ENCODE peak calls at places on chromosome 15, in six cellular contexts. Y, N, O, J, R and E are unnamed samples.

GRCh38 chr15:31245135-31245689 is 81.4 kb upstream of the KLF13 start:
- DNase-seq in N (no peak), Y (no peak), R (no peak), J (no peak), O (no peak), E (no peak)

GRCh38 chr15:76190767-76191538 is 120.3 kb downstream of the ETFA start:
- DNase-seq in J (peak), R (peak), Y (peak), N (peak), O (peak), E (peak)

GRCh38 chr15:67042490-67043181 is 22.8 kb upstream of the SMAD3 start:
- DNase-seq in R (no peak), N (no peak), J (no peak), O (no peak), Y (no peak), E (no peak)

GRCh38 chr15:25181290-25182097 is 226.7 kb downstream of the SNRPN start:
- DNase-seq in Y (no peak), O (no peak), N (peak), J (peak), R (peak), E (no peak)

GRCh38 chr15:42508263-42508690 is 12.8 kb downstream of the SNAP23 start:
- DNase-seq in J (no peak), R (no peak), N (no peak), Y (no peak), O (no peak), E (no peak)

GRCh38 chr15:40743921-40744809 is 10.9 kb downstream of the RMDN3 start:
- DNase-seq in O (peak), Y (no peak), N (no peak), R (no peak), J (peak), E (peak)

GRCh38 chr15:98981851-98982722 is 25.5 kb downstream of the PGPEP1L start:
- DNase-seq in N (no peak), Y (no peak), R (no peak), J (no peak), O (no peak), E (peak)

GRCh38 chr15:69132935-69133861 is 27.2 kb upstream of the GLCE start:
- DNase-seq in O (no peak), N (no peak), R (no peak), Y (no peak), J (no peak), E (no peak)

GRCh38 chr15:77021803-77022381 is 27.0 kb downstream of the PSTPIP1 start:
- DNase-seq in O (peak), N (no peak), J (peak), Y (no peak), R (no peak), E (peak)

GRCh38 chr15:72397780-72398179 is 325 bp upstream of the TMEM202 start:
- DNase-seq in Y (no peak), R (no peak), O (no peak), J (no peak), N (no peak), E (no peak)

GRCh38 chr15:101723161-101723873 is 956 bp downstream of the TARS3 start:
- DNase-seq in J (peak), R (peak), N (no peak), Y (peak), O (peak), E (peak)

GRCh38 chr15:88845616-88846015 is 42.4 kb downstream of the ACAN start:
- DNase-seq in O (no peak), N (no peak), Y (no peak), R (no peak), J (no peak), E (no peak)

GRCh38 chr15:58357529-58358476 is 74.0 kb upstream of the LIPC start:
- DNase-seq in O (peak), N (no peak), Y (no peak), J (no peak), R (no peak), E (no peak)

GRCh38 chr15:91861223-91861622 is 7.7 kb downstream of the SLCO3A1 start:
- DNase-seq in Y (no peak), R (no peak), N (no peak), O (no peak), J (no peak), E (no peak)

GRCh38 chr15:76159282-76159681 is 99.5 kb downstream of the TMEM266 start:
- DNase-seq in N (no peak), R (no peak), J (no peak), Y (no peak), O (no peak), E (no peak)

GRCh38 chr15:55894406-55894965 is 98.9 kb downstream of the NEDD4 start:
- DNase-seq in N (no peak), O (no peak), J (no peak), Y (no peak), R (no peak), E (no peak)

GRCh38 chr15:92907880-92908279 is 7.8 kb downstream of the CHD2 start:
- DNase-seq in O (peak), N (no peak), J (no peak), R (peak), Y (no peak), E (peak)

GRCh38 chr15:71337197-71337845 is 222.1 kb downstream of the THSD4 start:
- DNase-seq in Y (no peak), R (no peak), N (no peak), O (no peak), J (no peak), E (no peak)

GRCh38 chr15:42725331-42725903 is 11.5 kb downstream of the CDAN1 start:
- DNase-seq in R (no peak), J (no peak), Y (no peak), N (peak), O (no peak), E (no peak)

GRCh38 chr15:94230436-94230885 is 900 bp upstream of the MCTP2 start:
- DNase-seq in O (no peak), J (no peak), R (no peak), N (no peak), Y (no peak), E (peak)

GRCh38 chr15:89704411-89704810 is 13.8 kb downstream of the WDR93 start:
- DNase-seq in R (no peak), Y (no peak), O (no peak), N (no peak), J (no peak), E (no peak)

GRCh38 chr15:88393719-88394519 is 73.3 kb downstream of the MRPL46 start:
- DNase-seq in R (no peak), J (no peak), O (no peak), N (no peak), Y (no peak), E (no peak)

GRCh38 chr15:78322243-78322642 is 17.9 kb upstream of the CRABP1 start:
- DNase-seq in N (no peak), J (no peak), Y (no peak), O (no peak), R (peak), E (no peak)

GRCh38 chr15:30924353-30924752 is 20.6 kb downstream of the FAN1 start:
- DNase-seq in Y (no peak), J (no peak), N (no peak), R (peak), O (no peak), E (peak)

GRCh38 chr15:58171476-58172061 is 33.4 kb downstream of the AQP9 start:
- DNase-seq in R (no peak), J (no peak), Y (no peak), N (no peak), O (no peak), E (no peak)

GRCh38 chr15:81091889-81092558 is 42.0 kb upstream of the CFAP161 start:
- DNase-seq in N (no peak), O (no peak), Y (no peak), J (no peak), R (no peak), E (peak)

GRCh38 chr15:22866066-22866465 is 27.6 kb downstream of the NIPA2 start:
- DNase-seq in R (peak), Y (no peak), O (no peak), N (no peak), J (no peak), E (no peak)

GRCh38 chr15:58980351-58980939 is 7.0 kb upstream of the RNF111 start:
- DNase-seq in N (no peak), J (no peak), Y (peak), O (no peak), R (no peak), E (peak)

GRCh38 chr15:38593523-38593922 is 28.9 kb upstream of the RASGRP1 start:
- DNase-seq in N (no peak), R (no peak), Y (no peak), O (no peak), J (no peak), E (peak)

GRCh38 chr15:39461536-39462140 is 119.2 kb upstream of the THBS1 start:
- DNase-seq in R (no peak), Y (no peak), O (no peak), J (no peak), N (no peak), E (no peak)

GRCh38 chr15:79562538-79563298 is 130.6 kb downstream of the MINAR1 start:
- DNase-seq in N (no peak), R (no peak), J (no peak), O (no peak), Y (no peak), E (peak)

GRCh38 chr15:72488558-72488957 is 14.4 kb downstream of the ARIH1 start:
- DNase-seq in R (no peak), O (no peak), Y (no peak), J (no peak), N (no peak), E (no peak)